ENCODE peak calls at places on chromosomes 1 and 21, in five cellular contexts. One of them, this sample, is unnamed.

GRCh38 chr1:32339363-32339978 is 3.4 kb upstream of the MARCKSL1 start:
- DNase-seq in mesendoderm: no peak
- DNase-seq in stimulated activated CD8-positive, alpha-beta memory T cell treated with anti-CD3 and anti-CD28 coated beads, Interleukin-12 subunit alpha, Interleukin-12 subunit beta, amount 100 ng/mL, for 1 hour: no peak
- DNase-seq in GM12891: peak
- DNase-seq in activated naive CD4-positive, alpha-beta T cell treated with anti-CD3 and anti-CD28 coated beads, Interleukin-2, amount 10 ng/mL, durations not matched to agents 7 days and 5 days: no peak
- DNase-seq in this sample: no peak

GRCh38 chr1:231727171-231727570 is 100.6 kb downstream of the DISC1 start:
- DNase-seq in mesendoderm: no peak
- DNase-seq in stimulated activated CD8-positive, alpha-beta memory T cell treated with anti-CD3 and anti-CD28 coated beads, Interleukin-12 subunit alpha, Interleukin-12 subunit beta, amount 100 ng/mL, for 1 hour: no peak
- DNase-seq in GM12891: no peak
- DNase-seq in activated naive CD4-positive, alpha-beta T cell treated with anti-CD3 and anti-CD28 coated beads, Interleukin-2, amount 10 ng/mL, durations not matched to agents 7 days and 5 days: no peak
- DNase-seq in this sample: no peak

GRCh38 chr21:18369115-18369514 is 34.5 kb downstream of the TMPRSS15 start:
- DNase-seq in mesendoderm: peak
- DNase-seq in stimulated activated CD8-positive, alpha-beta memory T cell treated with anti-CD3 and anti-CD28 coated beads, Interleukin-12 subunit alpha, Interleukin-12 subunit beta, amount 100 ng/mL, for 1 hour: no peak
- DNase-seq in GM12891: no peak
- DNase-seq in activated naive CD4-positive, alpha-beta T cell treated with anti-CD3 and anti-CD28 coated beads, Interleukin-2, amount 10 ng/mL, durations not matched to agents 7 days and 5 days: no peak
- DNase-seq in this sample: no peak

GRCh38 chr1:231160851-231161710 is 777 bp upstream of the TRIM67 start:
- DNase-seq in mesendoderm: no peak
- DNase-seq in stimulated activated CD8-positive, alpha-beta memory T cell treated with anti-CD3 and anti-CD28 coated beads, Interleukin-12 subunit alpha, Interleukin-12 subunit beta, amount 100 ng/mL, for 1 hour: no peak
- DNase-seq in GM12891: no peak
- DNase-seq in activated naive CD4-positive, alpha-beta T cell treated with anti-CD3 and anti-CD28 coated beads, Interleukin-2, amount 10 ng/mL, durations not matched to agents 7 days and 5 days: no peak
- DNase-seq in this sample: no peak

GRCh38 chr1:115927971-115928370 is 48.3 kb upstream of the SLC22A15 start:
- DNase-seq in mesendoderm: no peak
- DNase-seq in stimulated activated CD8-positive, alpha-beta memory T cell treated with anti-CD3 and anti-CD28 coated beads, Interleukin-12 subunit alpha, Interleukin-12 subunit beta, amount 100 ng/mL, for 1 hour: no peak
- DNase-seq in GM12891: no peak
- DNase-seq in activated naive CD4-positive, alpha-beta T cell treated with anti-CD3 and anti-CD28 coated beads, Interleukin-2, amount 10 ng/mL, durations not matched to agents 7 days and 5 days: no peak
- DNase-seq in this sample: no peak

GRCh38 chr1:42931108-42931539 is 27.5 kb downstream of the SLC2A1 start:
- DNase-seq in mesendoderm: peak
- DNase-seq in stimulated activated CD8-positive, alpha-beta memory T cell treated with anti-CD3 and anti-CD28 coated beads, Interleukin-12 subunit alpha, Interleukin-12 subunit beta, amount 100 ng/mL, for 1 hour: no peak
- DNase-seq in GM12891: peak
- DNase-seq in activated naive CD4-positive, alpha-beta T cell treated with anti-CD3 and anti-CD28 coated beads, Interleukin-2, amount 10 ng/mL, durations not matched to agents 7 days and 5 days: peak
- DNase-seq in this sample: peak

GRCh38 chr1:119275145-119275929 is 93.2 kb upstream of the HAO2 start:
- DNase-seq in mesendoderm: peak
- DNase-seq in stimulated activated CD8-positive, alpha-beta memory T cell treated with anti-CD3 and anti-CD28 coated beads, Interleukin-12 subunit alpha, Interleukin-12 subunit beta, amount 100 ng/mL, for 1 hour: no peak
- DNase-seq in GM12891: no peak
- DNase-seq in activated naive CD4-positive, alpha-beta T cell treated with anti-CD3 and anti-CD28 coated beads, Interleukin-2, amount 10 ng/mL, durations not matched to agents 7 days and 5 days: peak
- DNase-seq in this sample: no peak

GRCh38 chr1:68046885-68047658 is 3.4 kb downstream of the DIRAS3 start:
- DNase-seq in mesendoderm: no peak
- DNase-seq in stimulated activated CD8-positive, alpha-beta memory T cell treated with anti-CD3 and anti-CD28 coated beads, Interleukin-12 subunit alpha, Interleukin-12 subunit beta, amount 100 ng/mL, for 1 hour: no peak
- DNase-seq in GM12891: no peak
- DNase-seq in activated naive CD4-positive, alpha-beta T cell treated with anti-CD3 and anti-CD28 coated beads, Interleukin-2, amount 10 ng/mL, durations not matched to agents 7 days and 5 days: no peak
- DNase-seq in this sample: no peak

GRCh38 chr1:87109012-87109411 is 194.6 kb downstream of the HS2ST1 start:
- DNase-seq in mesendoderm: no peak
- DNase-seq in stimulated activated CD8-positive, alpha-beta memory T cell treated with anti-CD3 and anti-CD28 coated beads, Interleukin-12 subunit alpha, Interleukin-12 subunit beta, amount 100 ng/mL, for 1 hour: no peak
- DNase-seq in GM12891: no peak
- DNase-seq in activated naive CD4-positive, alpha-beta T cell treated with anti-CD3 and anti-CD28 coated beads, Interleukin-2, amount 10 ng/mL, durations not matched to agents 7 days and 5 days: no peak
- DNase-seq in this sample: no peak

GRCh38 chr1:78884685-78885452 is 121.7 kb downstream of the ADGRL4 start:
- DNase-seq in mesendoderm: peak
- DNase-seq in stimulated activated CD8-positive, alpha-beta memory T cell treated with anti-CD3 and anti-CD28 coated beads, Interleukin-12 subunit alpha, Interleukin-12 subunit beta, amount 100 ng/mL, for 1 hour: no peak
- DNase-seq in GM12891: no peak
- DNase-seq in activated naive CD4-positive, alpha-beta T cell treated with anti-CD3 and anti-CD28 coated beads, Interleukin-2, amount 10 ng/mL, durations not matched to agents 7 days and 5 days: no peak
- DNase-seq in this sample: no peak

GRCh38 chr1:91500756-91501526 is at the start of gene CDC7:
- DNase-seq in mesendoderm: peak
- DNase-seq in stimulated activated CD8-positive, alpha-beta memory T cell treated with anti-CD3 and anti-CD28 coated beads, Interleukin-12 subunit alpha, Interleukin-12 subunit beta, amount 100 ng/mL, for 1 hour: peak
- DNase-seq in GM12891: peak
- DNase-seq in activated naive CD4-positive, alpha-beta T cell treated with anti-CD3 and anti-CD28 coated beads, Interleukin-2, amount 10 ng/mL, durations not matched to agents 7 days and 5 days: peak
- DNase-seq in this sample: peak

GRCh38 chr21:34022557-34023335 is 50.6 kb upstream of the MRPS6 start:
- DNase-seq in mesendoderm: peak
- DNase-seq in stimulated activated CD8-positive, alpha-beta memory T cell treated with anti-CD3 and anti-CD28 coated beads, Interleukin-12 subunit alpha, Interleukin-12 subunit beta, amount 100 ng/mL, for 1 hour: no peak
- DNase-seq in GM12891: no peak
- DNase-seq in activated naive CD4-positive, alpha-beta T cell treated with anti-CD3 and anti-CD28 coated beads, Interleukin-2, amount 10 ng/mL, durations not matched to agents 7 days and 5 days: peak
- DNase-seq in this sample: peak

GRCh38 chr1:109721046-109721445 is 9.0 kb downstream of the GSTM5 start:
- DNase-seq in mesendoderm: no peak
- DNase-seq in stimulated activated CD8-positive, alpha-beta memory T cell treated with anti-CD3 and anti-CD28 coated beads, Interleukin-12 subunit alpha, Interleukin-12 subunit beta, amount 100 ng/mL, for 1 hour: no peak
- DNase-seq in GM12891: no peak
- DNase-seq in activated naive CD4-positive, alpha-beta T cell treated with anti-CD3 and anti-CD28 coated beads, Interleukin-2, amount 10 ng/mL, durations not matched to agents 7 days and 5 days: no peak
- DNase-seq in this sample: no peak

GRCh38 chr21:15804247-15804985 is 74.6 kb downstream of the USP25 start:
- DNase-seq in mesendoderm: peak
- DNase-seq in stimulated activated CD8-positive, alpha-beta memory T cell treated with anti-CD3 and anti-CD28 coated beads, Interleukin-12 subunit alpha, Interleukin-12 subunit beta, amount 100 ng/mL, for 1 hour: no peak
- DNase-seq in GM12891: no peak
- DNase-seq in activated naive CD4-positive, alpha-beta T cell treated with anti-CD3 and anti-CD28 coated beads, Interleukin-2, amount 10 ng/mL, durations not matched to agents 7 days and 5 days: no peak
- DNase-seq in this sample: no peak

GRCh38 chr1:45974541-45975269 is 157.7 kb downstream of the PIK3R3 start:
- DNase-seq in mesendoderm: no peak
- DNase-seq in stimulated activated CD8-positive, alpha-beta memory T cell treated with anti-CD3 and anti-CD28 coated beads, Interleukin-12 subunit alpha, Interleukin-12 subunit beta, amount 100 ng/mL, for 1 hour: no peak
- DNase-seq in GM12891: no peak
- DNase-seq in activated naive CD4-positive, alpha-beta T cell treated with anti-CD3 and anti-CD28 coated beads, Interleukin-2, amount 10 ng/mL, durations not matched to agents 7 days and 5 days: no peak
- DNase-seq in this sample: no peak

GRCh38 chr21:46255758-46256337 is 27.3 kb upstream of the LSS start:
- DNase-seq in mesendoderm: no peak
- DNase-seq in stimulated activated CD8-positive, alpha-beta memory T cell treated with anti-CD3 and anti-CD28 coated beads, Interleukin-12 subunit alpha, Interleukin-12 subunit beta, amount 100 ng/mL, for 1 hour: no peak
- DNase-seq in GM12891: no peak
- DNase-seq in activated naive CD4-positive, alpha-beta T cell treated with anti-CD3 and anti-CD28 coated beads, Interleukin-2, amount 10 ng/mL, durations not matched to agents 7 days and 5 days: no peak
- DNase-seq in this sample: no peak

GRCh38 chr1:226809785-226810571 is 60.4 kb upstream of the PSEN2 start:
- DNase-seq in mesendoderm: no peak
- DNase-seq in stimulated activated CD8-positive, alpha-beta memory T cell treated with anti-CD3 and anti-CD28 coated beads, Interleukin-12 subunit alpha, Interleukin-12 subunit beta, amount 100 ng/mL, for 1 hour: no peak
- DNase-seq in GM12891: no peak
- DNase-seq in activated naive CD4-positive, alpha-beta T cell treated with anti-CD3 and anti-CD28 coated beads, Interleukin-2, amount 10 ng/mL, durations not matched to agents 7 days and 5 days: no peak
- DNase-seq in this sample: no peak

GRCh38 chr1:107196973-107197562 is 56.2 kb downstream of the NTNG1 start:
- DNase-seq in mesendoderm: peak
- DNase-seq in stimulated activated CD8-positive, alpha-beta memory T cell treated with anti-CD3 and anti-CD28 coated beads, Interleukin-12 subunit alpha, Interleukin-12 subunit beta, amount 100 ng/mL, for 1 hour: no peak
- DNase-seq in GM12891: peak
- DNase-seq in activated naive CD4-positive, alpha-beta T cell treated with anti-CD3 and anti-CD28 coated beads, Interleukin-2, amount 10 ng/mL, durations not matched to agents 7 days and 5 days: peak
- DNase-seq in this sample: no peak

GRCh38 chr1:66628951-66629350 is 95.0 kb downstream of the SGIP1 start:
- DNase-seq in mesendoderm: no peak
- DNase-seq in stimulated activated CD8-positive, alpha-beta memory T cell treated with anti-CD3 and anti-CD28 coated beads, Interleukin-12 subunit alpha, Interleukin-12 subunit beta, amount 100 ng/mL, for 1 hour: no peak
- DNase-seq in GM12891: no peak
- DNase-seq in activated naive CD4-positive, alpha-beta T cell treated with anti-CD3 and anti-CD28 coated beads, Interleukin-2, amount 10 ng/mL, durations not matched to agents 7 days and 5 days: no peak
- DNase-seq in this sample: no peak

GRCh38 chr1:201850053-201850397 is 21.1 kb downstream of the IPO9 start:
- DNase-seq in mesendoderm: peak
- DNase-seq in stimulated activated CD8-positive, alpha-beta memory T cell treated with anti-CD3 and anti-CD28 coated beads, Interleukin-12 subunit alpha, Interleukin-12 subunit beta, amount 100 ng/mL, for 1 hour: no peak
- DNase-seq in GM12891: no peak
- DNase-seq in activated naive CD4-positive, alpha-beta T cell treated with anti-CD3 and anti-CD28 coated beads, Interleukin-2, amount 10 ng/mL, durations not matched to agents 7 days and 5 days: no peak
- DNase-seq in this sample: no peak

GRCh38 chr1:10347109-10347508 is 51.8 kb upstream of the PGD start:
- DNase-seq in mesendoderm: no peak
- DNase-seq in stimulated activated CD8-positive, alpha-beta memory T cell treated with anti-CD3 and anti-CD28 coated beads, Interleukin-12 subunit alpha, Interleukin-12 subunit beta, amount 100 ng/mL, for 1 hour: no peak
- DNase-seq in GM12891: no peak
- DNase-seq in activated naive CD4-positive, alpha-beta T cell treated with anti-CD3 and anti-CD28 coated beads, Interleukin-2, amount 10 ng/mL, durations not matched to agents 7 days and 5 days: no peak
- DNase-seq in this sample: no peak

GRCh38 chr1:24535021-24535424 is 20.9 kb upstream of the NCMAP start:
- DNase-seq in mesendoderm: no peak
- DNase-seq in stimulated activated CD8-positive, alpha-beta memory T cell treated with anti-CD3 and anti-CD28 coated beads, Interleukin-12 subunit alpha, Interleukin-12 subunit beta, amount 100 ng/mL, for 1 hour: peak
- DNase-seq in GM12891: no peak
- DNase-seq in activated naive CD4-positive, alpha-beta T cell treated with anti-CD3 and anti-CD28 coated beads, Interleukin-2, amount 10 ng/mL, durations not matched to agents 7 days and 5 days: peak
- DNase-seq in this sample: peak

GRCh38 chr1:223443397-223443796 is 50.2 kb downstream of the CCDC185 start:
- DNase-seq in mesendoderm: no peak
- DNase-seq in stimulated activated CD8-positive, alpha-beta memory T cell treated with anti-CD3 and anti-CD28 coated beads, Interleukin-12 subunit alpha, Interleukin-12 subunit beta, amount 100 ng/mL, for 1 hour: no peak
- DNase-seq in GM12891: no peak
- DNase-seq in activated naive CD4-positive, alpha-beta T cell treated with anti-CD3 and anti-CD28 coated beads, Interleukin-2, amount 10 ng/mL, durations not matched to agents 7 days and 5 days: no peak
- DNase-seq in this sample: no peak

GRCh38 chr21:34553199-34553952 is 41.4 kb upstream of the KCNE1 start:
- DNase-seq in mesendoderm: peak
- DNase-seq in stimulated activated CD8-positive, alpha-beta memory T cell treated with anti-CD3 and anti-CD28 coated beads, Interleukin-12 subunit alpha, Interleukin-12 subunit beta, amount 100 ng/mL, for 1 hour: no peak
- DNase-seq in GM12891: no peak
- DNase-seq in activated naive CD4-positive, alpha-beta T cell treated with anti-CD3 and anti-CD28 coated beads, Interleukin-2, amount 10 ng/mL, durations not matched to agents 7 days and 5 days: no peak
- DNase-seq in this sample: no peak

GRCh38 chr1:7535934-7536878 is 234.9 kb upstream of the VAMP3 start:
- DNase-seq in mesendoderm: peak
- DNase-seq in stimulated activated CD8-positive, alpha-beta memory T cell treated with anti-CD3 and anti-CD28 coated beads, Interleukin-12 subunit alpha, Interleukin-12 subunit beta, amount 100 ng/mL, for 1 hour: no peak
- DNase-seq in GM12891: no peak
- DNase-seq in activated naive CD4-positive, alpha-beta T cell treated with anti-CD3 and anti-CD28 coated beads, Interleukin-2, amount 10 ng/mL, durations not matched to agents 7 days and 5 days: no peak
- DNase-seq in this sample: no peak

GRCh38 chr1:78009276-78009675 is 4.5 kb downstream of the DNAJB4 start:
- DNase-seq in mesendoderm: no peak
- DNase-seq in stimulated activated CD8-positive, alpha-beta memory T cell treated with anti-CD3 and anti-CD28 coated beads, Interleukin-12 subunit alpha, Interleukin-12 subunit beta, amount 100 ng/mL, for 1 hour: no peak
- DNase-seq in GM12891: no peak
- DNase-seq in activated naive CD4-positive, alpha-beta T cell treated with anti-CD3 and anti-CD28 coated beads, Interleukin-2, amount 10 ng/mL, durations not matched to agents 7 days and 5 days: no peak
- DNase-seq in this sample: no peak

GRCh38 chr1:29029652-29030051 is 94.1 kb downstream of the TMEM200B start:
- DNase-seq in mesendoderm: no peak
- DNase-seq in stimulated activated CD8-positive, alpha-beta memory T cell treated with anti-CD3 and anti-CD28 coated beads, Interleukin-12 subunit alpha, Interleukin-12 subunit beta, amount 100 ng/mL, for 1 hour: no peak
- DNase-seq in GM12891: no peak
- DNase-seq in activated naive CD4-positive, alpha-beta T cell treated with anti-CD3 and anti-CD28 coated beads, Interleukin-2, amount 10 ng/mL, durations not matched to agents 7 days and 5 days: no peak
- DNase-seq in this sample: no peak

GRCh38 chr1:109640285-109640865 is 15.5 kb upstream of the GSTM4 start:
- DNase-seq in mesendoderm: peak
- DNase-seq in stimulated activated CD8-positive, alpha-beta memory T cell treated with anti-CD3 and anti-CD28 coated beads, Interleukin-12 subunit alpha, Interleukin-12 subunit beta, amount 100 ng/mL, for 1 hour: peak
- DNase-seq in GM12891: no peak
- DNase-seq in activated naive CD4-positive, alpha-beta T cell treated with anti-CD3 and anti-CD28 coated beads, Interleukin-2, amount 10 ng/mL, durations not matched to agents 7 days and 5 days: peak
- DNase-seq in this sample: peak

GRCh38 chr1:31101147-31101502 is 35.6 kb upstream of the PUM1 start:
- DNase-seq in mesendoderm: peak
- DNase-seq in stimulated activated CD8-positive, alpha-beta memory T cell treated with anti-CD3 and anti-CD28 coated beads, Interleukin-12 subunit alpha, Interleukin-12 subunit beta, amount 100 ng/mL, for 1 hour: no peak
- DNase-seq in GM12891: no peak
- DNase-seq in activated naive CD4-positive, alpha-beta T cell treated with anti-CD3 and anti-CD28 coated beads, Interleukin-2, amount 10 ng/mL, durations not matched to agents 7 days and 5 days: no peak
- DNase-seq in this sample: no peak

GRCh38 chr1:226176870-226177269 is 9.7 kb downstream of the ACBD3 start:
- DNase-seq in mesendoderm: no peak
- DNase-seq in stimulated activated CD8-positive, alpha-beta memory T cell treated with anti-CD3 and anti-CD28 coated beads, Interleukin-12 subunit alpha, Interleukin-12 subunit beta, amount 100 ng/mL, for 1 hour: no peak
- DNase-seq in GM12891: no peak
- DNase-seq in activated naive CD4-positive, alpha-beta T cell treated with anti-CD3 and anti-CD28 coated beads, Interleukin-2, amount 10 ng/mL, durations not matched to agents 7 days and 5 days: no peak
- DNase-seq in this sample: no peak

GRCh38 chr1:15617874-15618684 is 821 bp downstream of the DDI2 start:
- DNase-seq in mesendoderm: peak
- DNase-seq in stimulated activated CD8-positive, alpha-beta memory T cell treated with anti-CD3 and anti-CD28 coated beads, Interleukin-12 subunit alpha, Interleukin-12 subunit beta, amount 100 ng/mL, for 1 hour: no peak
- DNase-seq in GM12891: peak
- DNase-seq in activated naive CD4-positive, alpha-beta T cell treated with anti-CD3 and anti-CD28 coated beads, Interleukin-2, amount 10 ng/mL, durations not matched to agents 7 days and 5 days: peak
- DNase-seq in this sample: peak

GRCh38 chr1:101207891-101208290 is 28.9 kb upstream of the S1PR1 start:
- DNase-seq in mesendoderm: no peak
- DNase-seq in stimulated activated CD8-positive, alpha-beta memory T cell treated with anti-CD3 and anti-CD28 coated beads, Interleukin-12 subunit alpha, Interleukin-12 subunit beta, amount 100 ng/mL, for 1 hour: no peak
- DNase-seq in GM12891: no peak
- DNase-seq in activated naive CD4-positive, alpha-beta T cell treated with anti-CD3 and anti-CD28 coated beads, Interleukin-2, amount 10 ng/mL, durations not matched to agents 7 days and 5 days: no peak
- DNase-seq in this sample: no peak

GRCh38 chr1:21854090-21854750 is 42.2 kb downstream of the LDLRAD2 start:
- DNase-seq in mesendoderm: no peak
- DNase-seq in stimulated activated CD8-positive, alpha-beta memory T cell treated with anti-CD3 and anti-CD28 coated beads, Interleukin-12 subunit alpha, Interleukin-12 subunit beta, amount 100 ng/mL, for 1 hour: no peak
- DNase-seq in GM12891: no peak
- DNase-seq in activated naive CD4-positive, alpha-beta T cell treated with anti-CD3 and anti-CD28 coated beads, Interleukin-2, amount 10 ng/mL, durations not matched to agents 7 days and 5 days: no peak
- DNase-seq in this sample: no peak

GRCh38 chr1:116538527-116538926 is 32.3 kb downstream of the CD58 start:
- DNase-seq in mesendoderm: no peak
- DNase-seq in stimulated activated CD8-positive, alpha-beta memory T cell treated with anti-CD3 and anti-CD28 coated beads, Interleukin-12 subunit alpha, Interleukin-12 subunit beta, amount 100 ng/mL, for 1 hour: peak
- DNase-seq in GM12891: no peak
- DNase-seq in activated naive CD4-positive, alpha-beta T cell treated with anti-CD3 and anti-CD28 coated beads, Interleukin-2, amount 10 ng/mL, durations not matched to agents 7 days and 5 days: peak
- DNase-seq in this sample: no peak

GRCh38 chr1:10528066-10529014 is 53.6 kb downstream of the PEX14 start:
- DNase-seq in mesendoderm: peak
- DNase-seq in stimulated activated CD8-positive, alpha-beta memory T cell treated with anti-CD3 and anti-CD28 coated beads, Interleukin-12 subunit alpha, Interleukin-12 subunit beta, amount 100 ng/mL, for 1 hour: no peak
- DNase-seq in GM12891: no peak
- DNase-seq in activated naive CD4-positive, alpha-beta T cell treated with anti-CD3 and anti-CD28 coated beads, Interleukin-2, amount 10 ng/mL, durations not matched to agents 7 days and 5 days: no peak
- DNase-seq in this sample: no peak

GRCh38 chr21:36104306-36105300 is 30.3 kb upstream of the CBR3 start:
- DNase-seq in mesendoderm: peak
- DNase-seq in stimulated activated CD8-positive, alpha-beta memory T cell treated with anti-CD3 and anti-CD28 coated beads, Interleukin-12 subunit alpha, Interleukin-12 subunit beta, amount 100 ng/mL, for 1 hour: peak
- DNase-seq in GM12891: no peak
- DNase-seq in activated naive CD4-positive, alpha-beta T cell treated with anti-CD3 and anti-CD28 coated beads, Interleukin-2, amount 10 ng/mL, durations not matched to agents 7 days and 5 days: peak
- DNase-seq in this sample: peak

GRCh38 chr21:25862596-25862995 is 127.8 kb downstream of the GABPA start:
- DNase-seq in mesendoderm: peak
- DNase-seq in stimulated activated CD8-positive, alpha-beta memory T cell treated with anti-CD3 and anti-CD28 coated beads, Interleukin-12 subunit alpha, Interleukin-12 subunit beta, amount 100 ng/mL, for 1 hour: no peak
- DNase-seq in GM12891: no peak
- DNase-seq in activated naive CD4-positive, alpha-beta T cell treated with anti-CD3 and anti-CD28 coated beads, Interleukin-2, amount 10 ng/mL, durations not matched to agents 7 days and 5 days: peak
- DNase-seq in this sample: no peak

GRCh38 chr1:184482113-184482512 is 95.3 kb downstream of the C1orf21 start:
- DNase-seq in mesendoderm: no peak
- DNase-seq in stimulated activated CD8-positive, alpha-beta memory T cell treated with anti-CD3 and anti-CD28 coated beads, Interleukin-12 subunit alpha, Interleukin-12 subunit beta, amount 100 ng/mL, for 1 hour: no peak
- DNase-seq in GM12891: no peak
- DNase-seq in activated naive CD4-positive, alpha-beta T cell treated with anti-CD3 and anti-CD28 coated beads, Interleukin-2, amount 10 ng/mL, durations not matched to agents 7 days and 5 days: no peak
- DNase-seq in this sample: no peak

GRCh38 chr1:205588691-205589445 is 42.9 kb downstream of the ELK4 start:
- DNase-seq in mesendoderm: peak
- DNase-seq in stimulated activated CD8-positive, alpha-beta memory T cell treated with anti-CD3 and anti-CD28 coated beads, Interleukin-12 subunit alpha, Interleukin-12 subunit beta, amount 100 ng/mL, for 1 hour: no peak
- DNase-seq in GM12891: no peak
- DNase-seq in activated naive CD4-positive, alpha-beta T cell treated with anti-CD3 and anti-CD28 coated beads, Interleukin-2, amount 10 ng/mL, durations not matched to agents 7 days and 5 days: no peak
- DNase-seq in this sample: no peak

This sample was measured in activated gamma-delta T cell treated with anti-CD3 and anti-CD28 coated beads, Interleukin-2, amount 50 U/mL, for 16 hours.